ENCODE peak calls at places on chromosomes 16 and 17, in six cellular contexts. P, R, C, F, H and T are unnamed samples.
A peak's percentile ranks its signal among the peaks of the same experiment; 100 is the strongest.

GRCh38 chr17:35804658-35805192 is 4.6 kb upstream of the TAF15 start:
- DNase-seq in F (no peak), H (peak; percentile 94), P (peak; percentile 86), C (no peak), R (peak; percentile 25), T (peak; percentile 92)

GRCh38 chr16:57194512-57194911 is 8.4 kb downstream of the RSPRY1 start:
- DNase-seq in H (peak; percentile 97), P (no peak), C (no peak), R (no peak), F (no peak), T (no peak)

GRCh38 chr16:31382485-31383161 is 10.5 kb upstream of the ITGAD start:
- DNase-seq in C (peak; percentile 26), P (peak; percentile 54), F (peak; percentile 10), H (peak; percentile 59), R (peak; percentile 66), T (peak; percentile 82)

GRCh38 chr17:64355536-64356303 is 34.9 kb downstream of the PECAM1 start:
- DNase-seq in H (peak; percentile 81), P (no peak), C (no peak), F (no peak), R (no peak), T (peak; percentile 28)

GRCh38 chr16:72400257-72401078 is 228.5 kb upstream of the PMFBP1 start:
- DNase-seq in F (no peak), H (peak; percentile 67), P (peak; percentile 60), C (no peak), R (peak; percentile 63), T (peak; percentile 88)

GRCh38 chr17:692116-692515 is 22.5 kb downstream of the VPS53 start:
- DNase-seq in F (no peak), P (no peak), H (peak; percentile 93), C (no peak), R (no peak), T (no peak)

GRCh38 chr17:58329035-58329807 is 626 bp upstream of the TSPOAP1 start:
- DNase-seq in P (peak; percentile 92), F (peak; percentile 70), H (peak; percentile 32), R (no peak), C (peak; percentile 52), T (peak; percentile 98)

GRCh38 chr16:68387301-68387700 is 61.0 kb downstream of the SMPD3 start:
- DNase-seq in F (no peak), C (no peak), H (no peak), R (no peak), P (no peak), T (no peak)

GRCh38 chr16:75837681-75838080 is 111.4 kb upstream of the CPHXL start:
- DNase-seq in C (no peak), H (no peak), F (no peak), R (no peak), P (no peak), T (no peak)

GRCh38 chr17:412211-413015 is 59.8 kb upstream of the RPH3AL start:
- DNase-seq in C (peak; percentile 51), F (no peak), R (peak; percentile 45), H (peak; percentile 74), P (peak; percentile 73), T (peak; percentile 71)

GRCh38 chr16:4693956-4694663 is 748 bp downstream of the NUDT16L1 start:
- DNase-seq in F (peak; percentile 14), H (peak; percentile 24), C (peak; percentile 36), P (peak; percentile 56), R (no peak), T (no peak)

GRCh38 chr16:71367243-71367976 is 8.9 kb downstream of the CALB2 start:
- DNase-seq in F (no peak), C (no peak), R (peak; percentile 70), P (peak; percentile 37), H (peak; percentile 71), T (peak; percentile 60)